ENCODE peak calls at places on chromosomes 4 and X, in four cellular contexts. One of them, this sample, is unnamed. For H3K4me1, the result is how much of the 10 kb centered on the place peaks cover.

GRCh38 chr4:185872747-185873380 is 60.9 kb upstream of the SORBS2 start:
- DNase-seq in CD8-positive, alpha-beta T cell: no peak
- DNase-seq in CD8-positive, alpha-beta memory T cell: no peak
- DNase-seq in heart right ventricle: no peak
- DNase-seq in this sample: no peak

GRCh38 chr4:2284934-2285664 is 23.2 kb upstream of the MXD4 start:
- DNase-seq in CD8-positive, alpha-beta T cell: no peak
- DNase-seq in CD8-positive, alpha-beta memory T cell: no peak
- DNase-seq in heart right ventricle: no peak
- DNase-seq in this sample: no peak

GRCh38 chr4:176769519-176769918 is 23.2 kb downstream of the VEGFC start:
- DNase-seq in CD8-positive, alpha-beta T cell: no peak
- DNase-seq in CD8-positive, alpha-beta memory T cell: no peak
- DNase-seq in heart right ventricle: no peak
- DNase-seq in this sample: no peak

GRCh38 chrX:38986586-38986985 is 185.3 kb downstream of the MID1IP1 start:
- DNase-seq in CD8-positive, alpha-beta T cell: no peak
- DNase-seq in CD8-positive, alpha-beta memory T cell: no peak
- DNase-seq in heart right ventricle: no peak
- DNase-seq in this sample: no peak

GRCh38 chr4:25258980-25259578 is 25.2 kb downstream of the PI4K2B start:
- DNase-seq in CD8-positive, alpha-beta T cell: no peak
- DNase-seq in CD8-positive, alpha-beta memory T cell: no peak
- DNase-seq in heart right ventricle: no peak
- DNase-seq in this sample: no peak

GRCh38 chr4:188728359-188728758 is 589.1 kb downstream of the TRIML1 start:
- DNase-seq in CD8-positive, alpha-beta T cell: no peak
- DNase-seq in CD8-positive, alpha-beta memory T cell: no peak
- DNase-seq in heart right ventricle: no peak
- DNase-seq in this sample: no peak

GRCh38 chr4:87101543-87102199 is 118.7 kb downstream of the KLHL8 start:
- DNase-seq in CD8-positive, alpha-beta T cell: no peak
- DNase-seq in CD8-positive, alpha-beta memory T cell: no peak
- DNase-seq in heart right ventricle: no peak
- DNase-seq in this sample: no peak

GRCh38 chrX:148333989-148334388 is 166.4 kb upstream of the AFF2 start:
- DNase-seq in CD8-positive, alpha-beta T cell: no peak
- DNase-seq in CD8-positive, alpha-beta memory T cell: peak
- DNase-seq in heart right ventricle: no peak
- DNase-seq in this sample: no peak

GRCh38 chr4:67521506-67521905 is 23.8 kb downstream of the CENPC start:
- DNase-seq in CD8-positive, alpha-beta T cell: no peak
- DNase-seq in CD8-positive, alpha-beta memory T cell: no peak
- DNase-seq in heart right ventricle: no peak
- DNase-seq in this sample: no peak

GRCh38 chr4:2932951-2933565 is 30.1 kb downstream of the NOP14 start:
- DNase-seq in CD8-positive, alpha-beta T cell: no peak
- DNase-seq in CD8-positive, alpha-beta memory T cell: no peak
- DNase-seq in heart right ventricle: peak
- DNase-seq in this sample: no peak

GRCh38 chrX:1205681-1206611 is 6.5 kb downstream of the CRLF2 start:
- DNase-seq in CD8-positive, alpha-beta T cell: no peak
- DNase-seq in CD8-positive, alpha-beta memory T cell: peak
- DNase-seq in heart right ventricle: no peak
- DNase-seq in this sample: no peak

GRCh38 chr4:169024762-169025161 is 14.7 kb upstream of the CBR4 start:
- DNase-seq in CD8-positive, alpha-beta T cell: no peak
- DNase-seq in CD8-positive, alpha-beta memory T cell: no peak
- DNase-seq in heart right ventricle: no peak
- DNase-seq in this sample: no peak

GRCh38 chrX:68699960-68700746 is 52.7 kb downstream of the STARD8 start:
- DNase-seq in CD8-positive, alpha-beta T cell: no peak
- DNase-seq in CD8-positive, alpha-beta memory T cell: no peak
- DNase-seq in heart right ventricle: no peak
- DNase-seq in this sample: no peak

GRCh38 chr4:1236103-1236641 is 12.8 kb downstream of the CTBP1 start:
- DNase-seq in CD8-positive, alpha-beta T cell: no peak
- DNase-seq in CD8-positive, alpha-beta memory T cell: no peak
- DNase-seq in heart right ventricle: peak
- DNase-seq in this sample: no peak

GRCh38 chrX:107574054-107574683 is 54.1 kb upstream of the PRPS1 start:
- DNase-seq in CD8-positive, alpha-beta T cell: no peak
- DNase-seq in CD8-positive, alpha-beta memory T cell: no peak
- DNase-seq in heart right ventricle: no peak
- DNase-seq in this sample: no peak

GRCh38 chr4:82833696-82834313 is 35.2 kb upstream of the SCD5 start:
- DNase-seq in CD8-positive, alpha-beta T cell: no peak
- DNase-seq in CD8-positive, alpha-beta memory T cell: no peak
- DNase-seq in heart right ventricle: no peak
- DNase-seq in this sample: no peak

GRCh38 chrX:150408561-150408960 is 45.4 kb downstream of the MAMLD1 start:
- DNase-seq in CD8-positive, alpha-beta T cell: no peak
- DNase-seq in CD8-positive, alpha-beta memory T cell: no peak
- DNase-seq in heart right ventricle: no peak
- DNase-seq in this sample: no peak

GRCh38 chr4:180932365-180933001 is 1310.7 kb upstream of the TENM3 start:
- DNase-seq in CD8-positive, alpha-beta T cell: no peak
- DNase-seq in CD8-positive, alpha-beta memory T cell: no peak
- DNase-seq in heart right ventricle: no peak
- DNase-seq in this sample: no peak

GRCh38 chr4:1998296-1998695 is 10.5 kb downstream of the NELFA start:
- DNase-seq in CD8-positive, alpha-beta T cell: no peak
- DNase-seq in CD8-positive, alpha-beta memory T cell: no peak
- DNase-seq in heart right ventricle: no peak
- DNase-seq in this sample: no peak

GRCh38 chrX:145613894-145614293 is 203.7 kb upstream of the SLITRK2 start:
- DNase-seq in CD8-positive, alpha-beta T cell: no peak
- DNase-seq in CD8-positive, alpha-beta memory T cell: no peak
- DNase-seq in heart right ventricle: no peak
- DNase-seq in this sample: no peak

GRCh38 chr4:836781-837301 is 10.9 kb upstream of the CPLX1 start:
- DNase-seq in CD8-positive, alpha-beta T cell: no peak
- DNase-seq in CD8-positive, alpha-beta memory T cell: no peak
- DNase-seq in heart right ventricle: no peak
- DNase-seq in this sample: no peak

GRCh38 chr4:168522829-168523228 is 26.0 kb downstream of the PALLD start:
- DNase-seq in CD8-positive, alpha-beta T cell: no peak
- DNase-seq in CD8-positive, alpha-beta memory T cell: no peak
- DNase-seq in heart right ventricle: no peak
- DNase-seq in this sample: no peak

GRCh38 chrX:133985164-133986007 is at the start of gene GPC3:
- DNase-seq in CD8-positive, alpha-beta T cell: peak
- DNase-seq in CD8-positive, alpha-beta memory T cell: no peak
- DNase-seq in heart right ventricle: peak
- DNase-seq in this sample: no peak

GRCh38 chr4:146333187-146333894 is 119.0 kb downstream of the REELD1 start:
- DNase-seq in CD8-positive, alpha-beta T cell: no peak
- DNase-seq in CD8-positive, alpha-beta memory T cell: no peak
- DNase-seq in heart right ventricle: no peak
- DNase-seq in this sample: no peak

GRCh38 chr4:154230723-154231122 is 260.9 kb downstream of the DCHS2 start:
- DNase-seq in CD8-positive, alpha-beta T cell: no peak
- DNase-seq in CD8-positive, alpha-beta memory T cell: no peak
- DNase-seq in heart right ventricle: no peak
- DNase-seq in this sample: no peak

GRCh38 chr4:20217951-20218350 is 33.8 kb upstream of the SLIT2 start:
- DNase-seq in CD8-positive, alpha-beta T cell: no peak
- DNase-seq in CD8-positive, alpha-beta memory T cell: no peak
- DNase-seq in heart right ventricle: no peak
- DNase-seq in this sample: no peak

GRCh38 chr4:118760493-118760892 is 75.3 kb downstream of the METTL14 start:
- DNase-seq in CD8-positive, alpha-beta T cell: no peak
- DNase-seq in CD8-positive, alpha-beta memory T cell: no peak
- DNase-seq in heart right ventricle: no peak
- DNase-seq in this sample: no peak

GRCh38 chrX:13092455-13092941 is 48.1 kb upstream of the FAM9C start:
- DNase-seq in CD8-positive, alpha-beta T cell: peak
- DNase-seq in CD8-positive, alpha-beta memory T cell: peak
- DNase-seq in heart right ventricle: no peak
- DNase-seq in this sample: no peak

GRCh38 chr4:1577818-1578217 is 106.3 kb downstream of the FAM53A start:
- DNase-seq in CD8-positive, alpha-beta T cell: no peak
- DNase-seq in CD8-positive, alpha-beta memory T cell: no peak
- DNase-seq in heart right ventricle: peak
- DNase-seq in this sample: no peak

GRCh38 chr4:55475394-55476243 is 71.1 kb downstream of the CLOCK start:
- DNase-seq in CD8-positive, alpha-beta T cell: no peak
- DNase-seq in CD8-positive, alpha-beta memory T cell: no peak
- DNase-seq in heart right ventricle: no peak
- DNase-seq in this sample: no peak

GRCh38 chrX:129779747-129780146 is at the start of gene SASH3:
- DNase-seq in CD8-positive, alpha-beta T cell: peak
- DNase-seq in CD8-positive, alpha-beta memory T cell: peak
- DNase-seq in heart right ventricle: peak
- DNase-seq in this sample: no peak

GRCh38 chr4:174383783-174384182 is 100.1 kb downstream of the CEP44 start:
- DNase-seq in CD8-positive, alpha-beta T cell: no peak
- DNase-seq in CD8-positive, alpha-beta memory T cell: no peak
- DNase-seq in heart right ventricle: no peak
- DNase-seq in this sample: no peak

GRCh38 chr4:14072506-14072905 is 445.0 kb upstream of the BOD1L1 start:
- DNase-seq in CD8-positive, alpha-beta T cell: no peak
- DNase-seq in CD8-positive, alpha-beta memory T cell: no peak
- DNase-seq in heart right ventricle: no peak
- DNase-seq in this sample: no peak

GRCh38 chr4:173448919-173449641 is 50.2 kb upstream of the SCRG1 start:
- DNase-seq in CD8-positive, alpha-beta T cell: no peak
- DNase-seq in CD8-positive, alpha-beta memory T cell: no peak
- DNase-seq in heart right ventricle: no peak
- DNase-seq in this sample: no peak

GRCh38 chr4:8320386-8320750 is 50.8 kb downstream of the HTRA3 start:
- DNase-seq in CD8-positive, alpha-beta T cell: no peak
- DNase-seq in CD8-positive, alpha-beta memory T cell: no peak
- DNase-seq in heart right ventricle: no peak
- DNase-seq in this sample: no peak

GRCh38 chr4:110631582-110632505 is 9.0 kb upstream of the PITX2 start:
- DNase-seq in CD8-positive, alpha-beta T cell: no peak
- DNase-seq in CD8-positive, alpha-beta memory T cell: no peak
- DNase-seq in heart right ventricle: peak
- DNase-seq in this sample: no peak

GRCh38 chrX:154526901-154527675 is 11.1 kb upstream of the FAM3A start:
- DNase-seq in CD8-positive, alpha-beta T cell: no peak
- DNase-seq in CD8-positive, alpha-beta memory T cell: peak
- DNase-seq in heart right ventricle: peak
- DNase-seq in this sample: no peak

GRCh38 chr4:98468744-98469143 is 189.7 kb downstream of the TSPAN5 start:
- DNase-seq in CD8-positive, alpha-beta T cell: no peak
- DNase-seq in CD8-positive, alpha-beta memory T cell: no peak
- DNase-seq in heart right ventricle: peak
- DNase-seq in this sample: no peak

GRCh38 chr4:6546681-6547447 is 28.1 kb upstream of the MAN2B2 start:
- DNase-seq in CD8-positive, alpha-beta T cell: peak
- DNase-seq in CD8-positive, alpha-beta memory T cell: peak
- DNase-seq in heart right ventricle: no peak
- DNase-seq in this sample: no peak

GRCh38 chr4:162952232-162952631 is 214.5 kb downstream of the NAF1 start:
- DNase-seq in CD8-positive, alpha-beta T cell: no peak
- DNase-seq in CD8-positive, alpha-beta memory T cell: no peak
- DNase-seq in heart right ventricle: no peak
- DNase-seq in this sample: no peak
- H3K4me1 ChIP-seq in CD8-positive, alpha-beta T cell: under half
- H3K4me1 ChIP-seq in CD8-positive, alpha-beta memory T cell: under half
- H3K4me1 ChIP-seq in heart right ventricle: under half
- H3K4me1 ChIP-seq in this sample: under half

GRCh38 chr4:39037491-39037825 is 5.2 kb upstream of the TMEM156 start:
- DNase-seq in CD8-positive, alpha-beta T cell: no peak
- DNase-seq in CD8-positive, alpha-beta memory T cell: no peak
- DNase-seq in heart right ventricle: no peak
- DNase-seq in this sample: no peak
- H3K4me1 ChIP-seq in CD8-positive, alpha-beta T cell: under half
- H3K4me1 ChIP-seq in CD8-positive, alpha-beta memory T cell: under half
- H3K4me1 ChIP-seq in heart right ventricle: under half
- H3K4me1 ChIP-seq in this sample: under half

GRCh38 chr4:41998019-41998418 is 7.7 kb downstream of the SLC30A9 start:
- DNase-seq in CD8-positive, alpha-beta T cell: no peak
- DNase-seq in CD8-positive, alpha-beta memory T cell: no peak
- DNase-seq in heart right ventricle: no peak
- DNase-seq in this sample: no peak
- H3K4me1 ChIP-seq in CD8-positive, alpha-beta T cell: under half
- H3K4me1 ChIP-seq in CD8-positive, alpha-beta memory T cell: under half
- H3K4me1 ChIP-seq in heart right ventricle: under half
- H3K4me1 ChIP-seq in this sample: under half

GRCh38 chr4:184396001-184396400 is 78.3 kb downstream of the IRF2 start:
- DNase-seq in CD8-positive, alpha-beta T cell: no peak
- DNase-seq in CD8-positive, alpha-beta memory T cell: no peak
- DNase-seq in heart right ventricle: no peak
- DNase-seq in this sample: no peak
- H3K4me1 ChIP-seq in CD8-positive, alpha-beta T cell: under half
- H3K4me1 ChIP-seq in CD8-positive, alpha-beta memory T cell: under half
- H3K4me1 ChIP-seq in heart right ventricle: under half
- H3K4me1 ChIP-seq in this sample: under half

This sample was measured in thoracic aorta.